ENCODE peak calls at places on chromosomes 11 and 22, in five cellular contexts. S, E, M, J and D are unnamed samples.

GRCh38 chr11:22115470-22116037 is 77.3 kb upstream of the ANO5 start:
- DNase-seq in S (no peak), E (no peak), M (no peak), J (no peak), D (no peak)

GRCh38 chr11:36566407-36567053 is 1.3 kb upstream of the RAG1 start:
- DNase-seq in S (no peak), E (no peak), M (no peak), J (no peak), D (no peak)

GRCh38 chr11:118001494-118001971 is 15.3 kb downstream of the IL10RA start:
- DNase-seq in S (no peak), E (no peak), M (no peak), J (no peak), D (no peak)

GRCh38 chr22:31578171-31578570 is 81.8 kb downstream of the SFI1 start:
- DNase-seq in S (no peak), E (no peak), M (no peak), J (no peak), D (no peak)

GRCh38 chr11:44774131-44774530 is 47.4 kb downstream of the TSPAN18 start:
- DNase-seq in S (peak; percentile 85), E (no peak), M (no peak), J (no peak), D (peak; percentile 75)

GRCh38 chr22:45682069-45682468 is 10.4 kb downstream of the ATXN10 start:
- DNase-seq in S (no peak), E (no peak), M (no peak), J (no peak), D (no peak)

GRCh38 chr11:28342704-28343103 is 234.5 kb downstream of the METTL15 start:
- DNase-seq in S (no peak), E (no peak), M (no peak), J (no peak), D (no peak)

GRCh38 chr22:41966607-41967240 is 2.5 kb upstream of the SEPTIN3 start:
- DNase-seq in S (no peak), E (no peak), M (no peak), J (no peak), D (no peak)

GRCh38 chr11:59556115-59556882 is 45.0 kb downstream of the OR4D9 start:
- DNase-seq in S (peak; percentile 31), E (peak; percentile 51), M (peak; percentile 47), J (no peak), D (peak; percentile 64)

GRCh38 chr22:49053574-49053973 is 774.1 kb downstream of the BRD1 start:
- DNase-seq in S (no peak), E (no peak), M (no peak), J (no peak), D (no peak)

GRCh38 chr11:78350646-78351165 is 66.9 kb downstream of the GAB2 start:
- DNase-seq in S (no peak), E (no peak), M (no peak), J (no peak), D (no peak)

GRCh38 chr11:2100361-2101170 is 38.6 kb downstream of the IGF2 start:
- DNase-seq in S (peak; percentile 65), E (no peak), M (no peak), J (no peak), D (peak; percentile 69)

GRCh38 chr22:29032584-29032983 is 29.0 kb downstream of the C22orf31 start:
- DNase-seq in S (no peak), E (no peak), M (no peak), J (no peak), D (no peak)

GRCh38 chr22:37739000-37739399 is 42.2 kb downstream of the TRIOBP start:
- DNase-seq in S (peak; percentile 89), E (no peak), M (no peak), J (no peak), D (peak; percentile 85)

GRCh38 chr22:36741204-36741793 is 34.6 kb downstream of the IFT27 start:
- DNase-seq in S (no peak), E (no peak), M (no peak), J (no peak), D (no peak)

GRCh38 chr22:25134028-25134427 is 65.6 kb upstream of the CRYBB3 start:
- DNase-seq in S (no peak), E (no peak), M (no peak), J (no peak), D (peak; percentile 41)

GRCh38 chr22:47678048-47678447 is 915.6 kb downstream of the TBC1D22A start:
- DNase-seq in S (no peak), E (no peak), M (no peak), J (no peak), D (no peak)

GRCh38 chr11:1690167-1691026 is 6.6 kb upstream of the KRTAP5-6 start:
- DNase-seq in S (no peak), E (no peak), M (no peak), J (no peak), D (no peak)

GRCh38 chr11:134652586-134653255 is 240.7 kb upstream of the B3GAT1 start:
- DNase-seq in S (no peak), E (no peak), M (no peak), J (no peak), D (no peak)